ENCODE peak calls at places on chromosomes 1 and 21, in five cellular contexts. One of them, this sample, is unnamed.

GRCh38 chr1:201105688-201106087 is 6.5 kb downstream of the CACNA1S start:
- DNase-seq in MM.1S: no peak
- DNase-seq in cardiac muscle cell: no peak
- DNase-seq in NCI-H774: no peak
- DNase-seq in right cardiac atrium: no peak
- DNase-seq in this sample: no peak

GRCh38 chr1:32766328-32766972 is 50.7 kb downstream of the YARS1 start:
- DNase-seq in cardiac muscle cell: no peak
- DNase-seq in NCI-H774: no peak
- DNase-seq in right cardiac atrium: no peak
- DNase-seq in MM.1S: no peak
- DNase-seq in this sample: no peak

GRCh38 chr1:7008975-7009740 is 223.9 kb downstream of the CAMTA1 start:
- DNase-seq in NCI-H774: no peak
- DNase-seq in right cardiac atrium: no peak
- DNase-seq in MM.1S: no peak
- DNase-seq in cardiac muscle cell: no peak
- DNase-seq in this sample: no peak

GRCh38 chr1:234295626-234296025 is 77.6 kb upstream of the COA6 start:
- DNase-seq in cardiac muscle cell: no peak
- DNase-seq in right cardiac atrium: no peak
- DNase-seq in MM.1S: no peak
- DNase-seq in NCI-H774: no peak
- DNase-seq in this sample: no peak

GRCh38 chr1:211609120-211610024 is 30.4 kb upstream of the SLC30A1 start:
- DNase-seq in NCI-H774: no peak
- DNase-seq in right cardiac atrium: no peak
- DNase-seq in MM.1S: no peak
- DNase-seq in cardiac muscle cell: no peak
- DNase-seq in this sample: no peak

GRCh38 chr1:201556841-201557571 is 18.1 kb downstream of the NAV1 start:
- DNase-seq in NCI-H774: no peak
- DNase-seq in MM.1S: no peak
- DNase-seq in cardiac muscle cell: peak
- DNase-seq in right cardiac atrium: no peak
- DNase-seq in this sample: no peak

GRCh38 chr1:62882161-62882560 is 98.2 kb downstream of the ATG4C start:
- DNase-seq in MM.1S: no peak
- DNase-seq in cardiac muscle cell: no peak
- DNase-seq in NCI-H774: no peak
- DNase-seq in right cardiac atrium: no peak
- DNase-seq in this sample: peak

GRCh38 chr1:185574139-185574835 is 159.9 kb upstream of the HMCN1 start:
- DNase-seq in cardiac muscle cell: no peak
- DNase-seq in MM.1S: no peak
- DNase-seq in right cardiac atrium: no peak
- DNase-seq in NCI-H774: no peak
- DNase-seq in this sample: no peak

GRCh38 chr21:32403201-32403701 is 9.3 kb upstream of the EVA1C start:
- DNase-seq in cardiac muscle cell: peak
- DNase-seq in MM.1S: peak
- DNase-seq in right cardiac atrium: peak
- DNase-seq in NCI-H774: peak
- DNase-seq in this sample: peak

GRCh38 chr1:29688477-29689365 is 452.4 kb downstream of the PTPRU start:
- DNase-seq in right cardiac atrium: no peak
- DNase-seq in NCI-H774: no peak
- DNase-seq in cardiac muscle cell: peak
- DNase-seq in MM.1S: no peak
- DNase-seq in this sample: no peak

GRCh38 chr1:200029035-200029623 is 1.6 kb downstream of the NR5A2 start:
- DNase-seq in right cardiac atrium: peak
- DNase-seq in cardiac muscle cell: peak
- DNase-seq in NCI-H774: peak
- DNase-seq in MM.1S: peak
- DNase-seq in this sample: peak

GRCh38 chr21:34029724-34030528 is 43.5 kb upstream of the MRPS6 start:
- DNase-seq in NCI-H774: no peak
- DNase-seq in right cardiac atrium: peak
- DNase-seq in MM.1S: peak
- DNase-seq in cardiac muscle cell: peak
- DNase-seq in this sample: peak

This sample was measured in NCI-H2081.